ENCODE peak calls at places on chromosome 12, in ten cellular contexts. J is cardiac muscle cell; Z is AG09319; H is CD8-positive, alpha-beta memory T cell; Q is EH; R is NCI-H146; G is DMS153; V is mucosa of descending colon; B is T-helper 2 cell; M is EL. F is an unnamed sample.

GRCh38 chr12:131869871-131870418 is 24.5 kb upstream of the ULK1 start:
- DNase-seq in J (no peak), Z (no peak), H (no peak), Q (peak; percentile 90), R (peak; percentile 78), G (peak; percentile 50), V (no peak), B (no peak), M (peak; percentile 87), F (no peak)

GRCh38 chr12:106329231-106329985 is 26.9 kb downstream of the TCP11L2 start:
- DNase-seq in J (no peak), Z (no peak), H (no peak), Q (no peak), R (no peak), G (no peak), V (no peak), B (no peak), M (no peak), F (no peak)

GRCh38 chr12:101230547-101230946 is 20.5 kb upstream of the SLC5A8 start:
- DNase-seq in J (no peak), Z (peak; percentile 7), H (no peak), Q (peak; percentile 89), R (no peak), G (no peak), V (no peak), B (no peak), M (peak; percentile 89), F (no peak)

GRCh38 chr12:78928200-78929074 is 63.9 kb downstream of the SYT1 start:
- DNase-seq in J (no peak), Z (no peak), H (no peak), Q (peak; percentile 40), R (no peak), G (no peak), V (no peak), B (no peak), M (peak; percentile 44), F (no peak)

GRCh38 chr12:42144174-42144423 is 575 bp downstream of the GXYLT1 start:
- DNase-seq in J (no peak), Z (no peak), H (no peak), Q (no peak), R (peak; percentile 73), G (no peak), V (no peak), B (no peak), M (no peak), F (no peak)

GRCh38 chr12:107091381-107091780 is 2.0 kb downstream of the CRY1 start:
- DNase-seq in J (no peak), Z (peak; percentile 35), H (no peak), Q (peak; percentile 81), R (peak; percentile 30), G (no peak), V (no peak), B (no peak), M (peak; percentile 80), F (no peak)

GRCh38 chr12:90729741-90730140 is 225.2 kb downstream of the CCER1 start:
- DNase-seq in J (no peak), Z (no peak), H (no peak), Q (no peak), R (no peak), G (no peak), V (no peak), B (no peak), M (peak; percentile 49), F (no peak)

GRCh38 chr12:2924019-2924418 is 33.3 kb downstream of the TULP3 start:
- DNase-seq in J (no peak), Z (peak; percentile 4), H (no peak), Q (peak; percentile 41), R (no peak), G (no peak), V (no peak), B (no peak), M (peak; percentile 27), F (no peak)

GRCh38 chr12:27667540-27667939 is 28.7 kb upstream of the REP15 start:
- DNase-seq in J (no peak), Z (peak; percentile 29), H (no peak), Q (peak; percentile 60), R (no peak), G (no peak), V (no peak), B (no peak), M (peak; percentile 40), F (no peak)

GRCh38 chr12:6133642-6134041 is 9.2 kb upstream of the VWF start:
- DNase-seq in J (no peak), Z (no peak), H (no peak), Q (no peak), R (no peak), G (no peak), V (no peak), B (no peak), M (no peak), F (no peak)

GRCh38 chr12:62472472-62472871 is 5.8 kb downstream of the MON2 start:
- DNase-seq in J (no peak), Z (no peak), H (no peak), Q (peak; percentile 42), R (no peak), G (no peak), V (no peak), B (no peak), M (peak; percentile 8), F (no peak)

GRCh38 chr12:11795910-11796459 is 146.5 kb downstream of the ETV6 start:
- DNase-seq in J (peak; percentile 75), Z (no peak), H (no peak), Q (peak; percentile 86), R (no peak), G (no peak), V (no peak), B (no peak), M (peak; percentile 81), F (no peak)

GRCh38 chr12:122732170-122732569 is 1.5 kb upstream of the HCAR1 start:
- DNase-seq in J (no peak), Z (no peak), H (no peak), Q (no peak), R (no peak), G (no peak), V (no peak), B (no peak), M (no peak), F (no peak)

GRCh38 chr12:2639020-2639298 is 155.8 kb upstream of the FKBP4 start:
- DNase-seq in J (no peak), Z (no peak), H (no peak), Q (no peak), R (no peak), G (no peak), V (peak; percentile 47), B (no peak), M (no peak), F (no peak)

GRCh38 chr12:56029666-56030293 is 8.9 kb downstream of the IKZF4 start:
- DNase-seq in J (peak; percentile 60), Z (no peak), H (no peak), Q (peak; percentile 76), R (peak; percentile 52), G (no peak), V (no peak), B (no peak), M (peak; percentile 66), F (no peak)

GRCh38 chr12:91094036-91094660 is 17.1 kb downstream of the LUM start:
- DNase-seq in J (no peak), Z (no peak), H (no peak), Q (no peak), R (no peak), G (no peak), V (no peak), B (no peak), M (no peak), F (no peak)

GRCh38 chr12:98503593-98504367 is 11.6 kb upstream of the TMPO start:
- DNase-seq in J (peak; percentile 95), Z (peak; percentile 86), H (peak; percentile 97), Q (peak; percentile 92), R (peak; percentile 94), G (peak; percentile 84), V (peak; percentile 97), B (peak; percentile 81), M (peak; percentile 92), F (peak; percentile 91)

GRCh38 chr12:105622220-105622619 is 291.7 kb downstream of the C12orf75 start:
- DNase-seq in J (no peak), Z (no peak), H (no peak), Q (no peak), R (no peak), G (no peak), V (no peak), B (no peak), M (no peak), F (no peak)

GRCh38 chr12:131494741-131495524 is 216.0 kb upstream of the SFSWAP start:
- DNase-seq in J (no peak), Z (no peak), H (no peak), Q (no peak), R (no peak), G (no peak), V (no peak), B (no peak), M (no peak), F (no peak)

GRCh38 chr12:53825246-53826081 is 73.7 kb upstream of the CISTR start:
- DNase-seq in J (no peak), Z (no peak), H (no peak), Q (no peak), R (no peak), G (peak; percentile 1), V (no peak), B (no peak), M (peak; percentile 46), F (no peak)

GRCh38 chr12:93361159-93361919 is 16.4 kb upstream of the NUDT4 start:
- DNase-seq in J (no peak), Z (no peak), H (no peak), Q (peak; percentile 18), R (peak; percentile 39), G (peak; percentile 11), V (no peak), B (no peak), M (peak; percentile 6), F (no peak)

GRCh38 chr12:69008510-69008909 is 75.5 kb upstream of the CPM start:
- DNase-seq in J (no peak), Z (no peak), H (no peak), Q (no peak), R (no peak), G (peak; percentile 53), V (no peak), B (no peak), M (no peak), F (no peak)

GRCh38 chr12:47950856-47951468 is 12.4 kb upstream of the TMEM106C start:
- DNase-seq in J (no peak), Z (no peak), H (no peak), Q (peak; percentile 49), R (no peak), G (no peak), V (no peak), B (no peak), M (peak; percentile 52), F (no peak)

GRCh38 chr12:67241482-67241881 is 27.7 kb upstream of the CAND1 start:
- DNase-seq in J (no peak), Z (no peak), H (no peak), Q (peak; percentile 18), R (no peak), G (no peak), V (no peak), B (no peak), M (peak; percentile 13), F (no peak)

GRCh38 chr12:117279606-117280005 is 81.8 kb downstream of the NOS1 start:
- DNase-seq in J (no peak), Z (no peak), H (no peak), Q (no peak), R (no peak), G (no peak), V (no peak), B (no peak), M (no peak), F (no peak)

GRCh38 chr12:25313591-25313990 is 62.9 kb upstream of the KRAS start:
- DNase-seq in J (no peak), Z (no peak), H (no peak), Q (peak; percentile 13), R (no peak), G (no peak), V (no peak), B (no peak), M (no peak), F (no peak)

GRCh38 chr12:99455350-99456037 is 192.1 kb upstream of the GARIN6 start:
- DNase-seq in J (no peak), Z (peak; percentile 27), H (no peak), Q (peak; percentile 72), R (no peak), G (no peak), V (no peak), B (no peak), M (peak; percentile 92), F (no peak)

GRCh38 chr12:100115291-100115690 is 27.4 kb downstream of the BLTP3B start:
- DNase-seq in J (no peak), Z (no peak), H (no peak), Q (no peak), R (no peak), G (no peak), V (no peak), B (no peak), M (no peak), F (no peak)

F was measured in GDM1.